ENCODE peak calls at places on chromosomes 6 and 20, in five cellular contexts. S is aorta, T is A673, R is HAP-1, E is HepG2. M is an unnamed sample. For H3K9me3, the result is how much of the 10 kb centered on the place peaks cover.

GRCh38 chr20:51612896-51613295 is 70.4 kb upstream of the NFATC2 start:
- DNase-seq in S (no peak), T (no peak), R (no peak), E (no peak), M (no peak)

GRCh38 chr20:2610326-2610725 is 42.1 kb upstream of the NOP56 start:
- DNase-seq in S (no peak), T (no peak), R (no peak), E (no peak), M (no peak)

GRCh38 chr6:168408504-168409136 is 32.4 kb upstream of the SMOC2 start:
- DNase-seq in S (no peak), T (no peak), R (no peak), E (no peak), M (no peak)

GRCh38 chr20:35301426-35301825 is 9.2 kb upstream of the FAM83C start:
- DNase-seq in S (no peak), T (no peak), R (no peak), E (no peak), M (no peak)

GRCh38 chr20:10239954-10240353 is 21.3 kb downstream of the SNAP25 start:
- DNase-seq in S (no peak), T (peak), R (no peak), E (peak), M (no peak)

GRCh38 chr6:153392156-153392555 is 261.1 kb upstream of the RGS17 start:
- DNase-seq in S (no peak), T (peak), R (no peak), E (no peak), M (no peak)

GRCh38 chr6:149137594-149137993 is 179.9 kb upstream of the TAB2 start:
- DNase-seq in S (no peak), T (no peak), R (no peak), E (no peak), M (no peak)

GRCh38 chr20:25090492-25091429 is 8.8 kb upstream of the VSX1 start:
- DNase-seq in S (no peak), T (no peak), R (no peak), E (no peak), M (peak)

GRCh38 chr20:1684872-1685271 is 27.3 kb upstream of the SIRPG start:
- DNase-seq in S (no peak), T (no peak), R (no peak), E (no peak), M (no peak)

GRCh38 chr6:104710543-104711335 is 149.0 kb downstream of the HACE1 start:
- DNase-seq in S (no peak), T (no peak), R (no peak), E (no peak), M (no peak)

GRCh38 chr20:23228912-23229311 is 121.7 kb upstream of the NXT1 start:
- DNase-seq in S (no peak), T (no peak), R (no peak), E (no peak), M (no peak)

GRCh38 chr6:158798311-158798710 is 20.9 kb downstream of the EZR start:
- DNase-seq in S (no peak), T (no peak), R (no peak), E (no peak), M (no peak)

GRCh38 chr6:105072799-105073199 is 107.0 kb downstream of the POPDC3 start:
- DNase-seq in S (no peak), T (no peak), R (no peak), E (peak), M (no peak)

GRCh38 chr20:38342196-38342595 is 4.1 kb upstream of the LBP start:
- DNase-seq in S (no peak), T (no peak), R (peak), E (no peak), M (no peak)

GRCh38 chr6:31094389-31094881 is 17.9 kb downstream of the C6orf15 start:
- DNase-seq in S (no peak), T (peak), R (no peak), E (no peak), M (no peak)

GRCh38 chr6:42099340-42100028 is 42.9 kb downstream of the C6orf132 start:
- DNase-seq in S (no peak), T (no peak), R (no peak), E (peak), M (no peak)

GRCh38 chr6:12313992-12314589 is 23.9 kb downstream of the EDN1 start:
- DNase-seq in S (no peak), T (no peak), R (no peak), E (peak), M (no peak)

GRCh38 chr20:63682384-63683139 is 13.9 kb upstream of the TNFRSF6B start:
- DNase-seq in S (peak), T (peak), R (no peak), E (peak), M (no peak)

GRCh38 chr20:23125625-23126191 is 39.6 kb upstream of the CD93 start:
- DNase-seq in S (peak), T (no peak), R (no peak), E (no peak), M (no peak)

GRCh38 chr20:35947489-35947888 is 6.8 kb downstream of the SCAND1 start:
- DNase-seq in S (no peak), T (peak), R (peak), E (peak), M (no peak)

GRCh38 chr20:10660661-10661060 is 13.1 kb downstream of the JAG1 start:
- DNase-seq in S (no peak), T (no peak), R (no peak), E (no peak), M (no peak)

GRCh38 chr6:37171141-37171969 is 1.4 kb downstream of the PIM1 start:
- DNase-seq in S (peak), T (peak), R (peak), E (no peak), M (peak)

GRCh38 chr6:16334671-16335070 is 96.3 kb downstream of the GMPR start:
- DNase-seq in S (peak), T (peak), R (no peak), E (no peak), M (no peak)

GRCh38 chr6:31888281-31889258 is 8.9 kb downstream of the EHMT2 start:
- DNase-seq in S (no peak), T (peak), R (peak), E (no peak), M (peak)

GRCh38 chr20:44496976-44497375 is 21.3 kb downstream of the TTPAL start:
- DNase-seq in S (no peak), T (no peak), R (no peak), E (no peak), M (no peak)

GRCh38 chr20:42572320-42573016 is 617.2 kb downstream of the PTPRT start:
- DNase-seq in S (no peak), T (no peak), R (no peak), E (no peak), M (no peak)
- H3K9me3 ChIP-seq in S (under half), T (under half), R (under half), E (half or more), M (under half)

GRCh38 chr6:67883500-67884366 is 751.3 kb upstream of the ADGRB3 start:
- DNase-seq in S (no peak), T (no peak), R (no peak), E (no peak), M (no peak)
- H3K9me3 ChIP-seq in S (under half), T (under half), R (under half), E (half or more), M (under half)

DNA sequence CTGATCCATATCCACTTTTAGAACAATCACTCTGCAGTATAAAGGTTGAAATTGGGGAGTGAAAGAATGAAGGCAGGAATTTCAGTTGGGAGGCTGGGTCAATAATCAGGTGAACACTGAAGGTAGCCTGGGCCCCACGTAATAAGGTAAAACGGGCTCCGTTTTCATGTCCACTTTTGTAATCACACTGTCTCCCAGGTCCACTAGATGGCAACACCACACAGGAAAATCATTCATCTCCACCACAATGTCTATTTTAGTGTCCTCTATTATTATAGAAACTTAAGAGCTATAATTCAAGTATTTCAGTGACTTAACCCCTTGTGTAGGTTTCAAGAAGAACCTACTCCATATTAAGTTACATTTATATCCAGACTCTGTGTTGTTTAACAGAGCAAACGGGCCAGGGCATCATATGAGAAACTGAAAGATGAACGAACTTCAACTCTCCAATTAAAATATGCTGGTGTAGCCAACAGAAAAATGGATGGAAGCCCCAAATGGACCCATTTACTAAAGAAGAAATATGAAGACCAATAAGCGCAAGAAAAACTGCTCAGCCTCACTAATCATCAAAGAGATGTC is 45.9 kb upstream of the MC3R start:
- DNase-seq in S (no peak), T (no peak), R (peak), E (peak), M (no peak)
- H3K9me3 ChIP-seq in S (under half), T (under half), R (under half), E (under half), M (under half)

GRCh38 chr20:62112368-62112767 is 9.9 kb upstream of the LSM14B start:
- DNase-seq in S (no peak), T (no peak), R (no peak), E (no peak), M (no peak)
- H3K9me3 ChIP-seq in S (under half), T (under half), R (under half), E (under half), M (under half)

GRCh38 chr20:57074386-57074785 is 192.1 kb downstream of the BMP7 start:
- DNase-seq in S (no peak), T (no peak), R (no peak), E (no peak), M (no peak)

GRCh38 chr20:57078101-57078500 is 188.3 kb downstream of the BMP7 start:
- DNase-seq in S (no peak), T (no peak), R (no peak), E (no peak), M (no peak)

GRCh38 chr20:57076951-57077350 is 189.5 kb downstream of the BMP7 start:
- DNase-seq in S (no peak), T (no peak), R (no peak), E (no peak), M (no peak)

GRCh38 chr20:57075181-57075580 is 191.3 kb downstream of the BMP7 start:
- DNase-seq in S (no peak), T (no peak), R (no peak), E (no peak), M (no peak)

DNA sequence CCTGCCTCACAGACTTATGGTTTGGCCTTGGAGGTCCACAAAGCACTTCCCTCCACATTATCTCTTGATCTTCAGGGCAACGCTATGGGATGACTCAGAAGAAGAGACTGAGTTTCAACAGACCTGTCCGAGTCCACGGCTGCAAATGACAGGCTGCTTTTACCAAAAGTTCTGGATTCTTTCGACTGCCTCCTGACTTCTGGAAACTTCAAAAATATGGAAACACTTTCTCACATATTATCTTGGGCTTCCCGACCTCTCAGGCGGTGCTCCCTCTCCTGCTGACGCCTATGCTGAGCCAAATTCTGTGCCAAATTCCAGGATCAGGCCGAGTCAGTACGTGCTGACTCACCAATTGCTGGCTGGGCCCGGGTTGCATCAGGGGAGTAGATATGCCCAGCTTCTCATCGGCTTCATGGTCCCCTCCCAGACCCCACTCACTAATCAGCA is 190.2 kb downstream of the BMP7 start:
- DNase-seq in S (no peak), T (no peak), R (no peak), E (peak), M (no peak)
- H3K9me3 ChIP-seq in S (under half), T (under half), R (under half), E (under half), M (under half)

DNA sequence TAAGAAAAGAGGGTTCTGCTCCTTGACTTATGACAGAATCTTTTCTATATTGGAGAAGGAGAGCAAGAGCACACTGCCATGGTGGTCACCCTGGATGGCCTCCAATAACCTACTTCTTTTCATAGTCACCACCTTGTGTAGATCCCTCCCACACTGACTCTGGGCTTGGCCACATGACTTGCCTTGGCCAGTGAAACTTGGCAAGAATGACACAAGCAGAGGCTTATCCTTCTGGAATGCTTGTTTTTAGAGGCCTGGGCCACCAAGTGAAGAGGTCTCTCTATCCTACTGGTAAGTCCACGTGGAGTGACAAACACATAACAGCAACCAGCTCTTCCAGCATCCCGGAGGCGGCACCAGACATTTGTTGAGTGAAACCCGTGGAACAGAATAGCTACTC is 349.4 kb upstream of the JARID2 start:
- DNase-seq in S (no peak), T (no peak), R (no peak), E (no peak), M (no peak)
- H3K9me3 ChIP-seq in S (under half), T (under half), R (under half), E (under half), M (under half)

DNA sequence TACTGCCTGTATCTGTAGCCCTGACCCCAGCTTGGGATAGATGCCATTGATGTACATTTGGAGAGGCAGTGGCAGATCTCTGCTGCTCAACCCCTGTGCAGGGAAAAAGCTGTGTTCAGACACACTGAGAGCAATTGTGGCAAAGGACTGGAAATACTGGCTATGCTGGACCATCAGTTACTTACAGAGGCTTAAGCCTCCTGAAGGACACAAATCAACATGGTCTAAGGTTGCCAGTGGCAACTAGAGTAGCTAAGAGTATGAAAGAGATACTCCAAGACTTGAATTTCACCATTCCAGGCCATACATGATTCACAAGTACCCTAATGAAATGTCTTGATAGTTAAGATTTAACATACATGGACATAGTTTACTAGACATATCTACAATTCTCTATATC is 32.4 kb upstream of the ENPP4 start:
- DNase-seq in S (no peak), T (no peak), R (no peak), E (no peak), M (no peak)
- H3K9me3 ChIP-seq in S (under half), T (under half), R (under half), E (under half), M (under half)